ENCODE peak calls at places on chromosomes 1 and 21, in seven cellular contexts. One of them, this sample, is unnamed.

GRCh38 chr1:211938473-211939080 is 96.8 kb downstream of the INTS7 start:
- DNase-seq in mesothelial cell of epicardium: no peak
- DNase-seq in NCI-H510A treated with DMSO at 0.1 percent for 48 hours: no peak
- DNase-seq in HTR-8/SVneo: no peak
- DNase-seq in stimulated activated CD4-positive, alpha-beta T cell treated with anti-CD3 and anti-CD28 coated beads, Interleukin-4, amount 100 ng/mL, for 4 hours: no peak
- DNase-seq in cardiac muscle cell: peak; percentile 37
- DNase-seq in lung microvascular endothelial cell: peak; percentile 31
- DNase-seq in this sample: peak; percentile 33

GRCh38 chr1:161172776-161173376 is 4.4 kb downstream of the B4GALT3 start:
- DNase-seq in mesothelial cell of epicardium: no peak
- DNase-seq in stimulated activated CD4-positive, alpha-beta T cell treated with anti-CD3 and anti-CD28 coated beads, Interleukin-4, amount 100 ng/mL, for 4 hours: no peak
- DNase-seq in NCI-H510A treated with DMSO at 0.1 percent for 48 hours: no peak
- DNase-seq in cardiac muscle cell: peak; percentile 91
- DNase-seq in lung microvascular endothelial cell: peak; percentile 34
- DNase-seq in HTR-8/SVneo: no peak
- DNase-seq in this sample: no peak

GRCh38 chr1:211331011-211331709 is 4.5 kb downstream of the TRAF5 start:
- DNase-seq in mesothelial cell of epicardium: no peak
- DNase-seq in stimulated activated CD4-positive, alpha-beta T cell treated with anti-CD3 and anti-CD28 coated beads, Interleukin-4, amount 100 ng/mL, for 4 hours: no peak
- DNase-seq in NCI-H510A treated with DMSO at 0.1 percent for 48 hours: no peak
- DNase-seq in cardiac muscle cell: no peak
- DNase-seq in HTR-8/SVneo: no peak
- DNase-seq in lung microvascular endothelial cell: no peak
- DNase-seq in this sample: no peak

GRCh38 chr1:29651684-29652665 is 415.7 kb downstream of the PTPRU start:
- DNase-seq in NCI-H510A treated with DMSO at 0.1 percent for 48 hours: no peak
- DNase-seq in cardiac muscle cell: no peak
- DNase-seq in lung microvascular endothelial cell: no peak
- DNase-seq in mesothelial cell of epicardium: peak; percentile 22
- DNase-seq in HTR-8/SVneo: no peak
- DNase-seq in stimulated activated CD4-positive, alpha-beta T cell treated with anti-CD3 and anti-CD28 coated beads, Interleukin-4, amount 100 ng/mL, for 4 hours: no peak
- DNase-seq in this sample: no peak

GRCh38 chr1:180698580-180698979 is 66.8 kb downstream of the XPR1 start:
- DNase-seq in stimulated activated CD4-positive, alpha-beta T cell treated with anti-CD3 and anti-CD28 coated beads, Interleukin-4, amount 100 ng/mL, for 4 hours: no peak
- DNase-seq in cardiac muscle cell: no peak
- DNase-seq in lung microvascular endothelial cell: no peak
- DNase-seq in HTR-8/SVneo: no peak
- DNase-seq in NCI-H510A treated with DMSO at 0.1 percent for 48 hours: no peak
- DNase-seq in mesothelial cell of epicardium: no peak
- DNase-seq in this sample: no peak

GRCh38 chr1:210695041-210695440 is 366.3 kb downstream of the HHAT start:
- DNase-seq in cardiac muscle cell: no peak
- DNase-seq in mesothelial cell of epicardium: no peak
- DNase-seq in NCI-H510A treated with DMSO at 0.1 percent for 48 hours: peak; percentile 64
- DNase-seq in stimulated activated CD4-positive, alpha-beta T cell treated with anti-CD3 and anti-CD28 coated beads, Interleukin-4, amount 100 ng/mL, for 4 hours: no peak
- DNase-seq in lung microvascular endothelial cell: no peak
- DNase-seq in HTR-8/SVneo: no peak
- DNase-seq in this sample: no peak

GRCh38 chr1:234955107-234955731 is 173.4 kb downstream of the TOMM20 start:
- DNase-seq in NCI-H510A treated with DMSO at 0.1 percent for 48 hours: peak; percentile 50
- DNase-seq in HTR-8/SVneo: no peak
- DNase-seq in cardiac muscle cell: peak; percentile 81
- DNase-seq in mesothelial cell of epicardium: no peak
- DNase-seq in stimulated activated CD4-positive, alpha-beta T cell treated with anti-CD3 and anti-CD28 coated beads, Interleukin-4, amount 100 ng/mL, for 4 hours: no peak
- DNase-seq in lung microvascular endothelial cell: no peak
- DNase-seq in this sample: no peak

GRCh38 chr1:155207578-155208405 is at the start of gene THBS3:
- DNase-seq in lung microvascular endothelial cell: peak; percentile 75
- DNase-seq in mesothelial cell of epicardium: no peak
- DNase-seq in stimulated activated CD4-positive, alpha-beta T cell treated with anti-CD3 and anti-CD28 coated beads, Interleukin-4, amount 100 ng/mL, for 4 hours: no peak
- DNase-seq in HTR-8/SVneo: no peak
- DNase-seq in NCI-H510A treated with DMSO at 0.1 percent for 48 hours: peak; percentile 58
- DNase-seq in cardiac muscle cell: peak; percentile 50
- DNase-seq in this sample: no peak

GRCh38 chr1:55056632-55056992 is 17.3 kb downstream of the PCSK9 start:
- DNase-seq in HTR-8/SVneo: no peak
- DNase-seq in mesothelial cell of epicardium: no peak
- DNase-seq in cardiac muscle cell: no peak
- DNase-seq in lung microvascular endothelial cell: no peak
- DNase-seq in stimulated activated CD4-positive, alpha-beta T cell treated with anti-CD3 and anti-CD28 coated beads, Interleukin-4, amount 100 ng/mL, for 4 hours: no peak
- DNase-seq in NCI-H510A treated with DMSO at 0.1 percent for 48 hours: no peak
- DNase-seq in this sample: no peak

GRCh38 chr1:66705100-66705499 is 47.2 kb upstream of the DYNLT5 start:
- DNase-seq in mesothelial cell of epicardium: no peak
- DNase-seq in cardiac muscle cell: no peak
- DNase-seq in NCI-H510A treated with DMSO at 0.1 percent for 48 hours: no peak
- DNase-seq in HTR-8/SVneo: no peak
- DNase-seq in stimulated activated CD4-positive, alpha-beta T cell treated with anti-CD3 and anti-CD28 coated beads, Interleukin-4, amount 100 ng/mL, for 4 hours: no peak
- DNase-seq in lung microvascular endothelial cell: no peak
- DNase-seq in this sample: no peak

GRCh38 chr1:109636201-109636952 is 16.7 kb downstream of the AMPD2 start:
- DNase-seq in lung microvascular endothelial cell: peak; percentile 20
- DNase-seq in mesothelial cell of epicardium: no peak
- DNase-seq in stimulated activated CD4-positive, alpha-beta T cell treated with anti-CD3 and anti-CD28 coated beads, Interleukin-4, amount 100 ng/mL, for 4 hours: no peak
- DNase-seq in cardiac muscle cell: peak; percentile 70
- DNase-seq in NCI-H510A treated with DMSO at 0.1 percent for 48 hours: no peak
- DNase-seq in HTR-8/SVneo: no peak
- DNase-seq in this sample: no peak

GRCh38 chr1:236127045-236127444 is 15.3 kb upstream of the GPR137B start:
- DNase-seq in cardiac muscle cell: no peak
- DNase-seq in stimulated activated CD4-positive, alpha-beta T cell treated with anti-CD3 and anti-CD28 coated beads, Interleukin-4, amount 100 ng/mL, for 4 hours: no peak
- DNase-seq in NCI-H510A treated with DMSO at 0.1 percent for 48 hours: no peak
- DNase-seq in HTR-8/SVneo: no peak
- DNase-seq in lung microvascular endothelial cell: no peak
- DNase-seq in mesothelial cell of epicardium: no peak
- DNase-seq in this sample: no peak

GRCh38 chr1:1050577-1051052 is 23.5 kb downstream of the RNF223 start:
- DNase-seq in cardiac muscle cell: no peak
- DNase-seq in stimulated activated CD4-positive, alpha-beta T cell treated with anti-CD3 and anti-CD28 coated beads, Interleukin-4, amount 100 ng/mL, for 4 hours: no peak
- DNase-seq in lung microvascular endothelial cell: peak; percentile 53
- DNase-seq in NCI-H510A treated with DMSO at 0.1 percent for 48 hours: no peak
- DNase-seq in HTR-8/SVneo: no peak
- DNase-seq in mesothelial cell of epicardium: no peak
- DNase-seq in this sample: no peak

GRCh38 chr1:69814926-69815325 is 247.2 kb downstream of the LRRC7 start:
- DNase-seq in lung microvascular endothelial cell: no peak
- DNase-seq in HTR-8/SVneo: no peak
- DNase-seq in stimulated activated CD4-positive, alpha-beta T cell treated with anti-CD3 and anti-CD28 coated beads, Interleukin-4, amount 100 ng/mL, for 4 hours: no peak
- DNase-seq in mesothelial cell of epicardium: no peak
- DNase-seq in cardiac muscle cell: peak; percentile 43
- DNase-seq in NCI-H510A treated with DMSO at 0.1 percent for 48 hours: no peak
- DNase-seq in this sample: no peak

GRCh38 chr1:167066333-167067122 is 23.6 kb downstream of the GPA33 start:
- DNase-seq in stimulated activated CD4-positive, alpha-beta T cell treated with anti-CD3 and anti-CD28 coated beads, Interleukin-4, amount 100 ng/mL, for 4 hours: peak; percentile 70
- DNase-seq in HTR-8/SVneo: peak; percentile 85
- DNase-seq in NCI-H510A treated with DMSO at 0.1 percent for 48 hours: peak; percentile 67
- DNase-seq in cardiac muscle cell: peak; percentile 63
- DNase-seq in lung microvascular endothelial cell: peak; percentile 61
- DNase-seq in mesothelial cell of epicardium: peak; percentile 94
- DNase-seq in this sample: peak; percentile 83

GRCh38 chr1:150567717-150568561 is 11.5 kb downstream of the MCL1 start:
- DNase-seq in NCI-H510A treated with DMSO at 0.1 percent for 48 hours: peak; percentile 73
- DNase-seq in lung microvascular endothelial cell: peak; percentile 93
- DNase-seq in mesothelial cell of epicardium: peak; percentile 71
- DNase-seq in cardiac muscle cell: peak; percentile 98
- DNase-seq in stimulated activated CD4-positive, alpha-beta T cell treated with anti-CD3 and anti-CD28 coated beads, Interleukin-4, amount 100 ng/mL, for 4 hours: no peak
- DNase-seq in HTR-8/SVneo: peak; percentile 66
- DNase-seq in this sample: peak; percentile 73

GRCh38 chr1:230170610-230171009 is 103.6 kb downstream of the GALNT2 start:
- DNase-seq in cardiac muscle cell: no peak
- DNase-seq in lung microvascular endothelial cell: no peak
- DNase-seq in NCI-H510A treated with DMSO at 0.1 percent for 48 hours: peak; percentile 31
- DNase-seq in HTR-8/SVneo: no peak
- DNase-seq in stimulated activated CD4-positive, alpha-beta T cell treated with anti-CD3 and anti-CD28 coated beads, Interleukin-4, amount 100 ng/mL, for 4 hours: no peak
- DNase-seq in mesothelial cell of epicardium: no peak
- DNase-seq in this sample: no peak

GRCh38 chr21:25330266-25330665 is 277.0 kb downstream of the MRPL39 start:
- DNase-seq in mesothelial cell of epicardium: no peak
- DNase-seq in HTR-8/SVneo: no peak
- DNase-seq in cardiac muscle cell: no peak
- DNase-seq in stimulated activated CD4-positive, alpha-beta T cell treated with anti-CD3 and anti-CD28 coated beads, Interleukin-4, amount 100 ng/mL, for 4 hours: no peak
- DNase-seq in NCI-H510A treated with DMSO at 0.1 percent for 48 hours: no peak
- DNase-seq in lung microvascular endothelial cell: no peak
- DNase-seq in this sample: no peak

GRCh38 chr21:42164064-42164789 is 54.7 kb upstream of the ABCG1 start:
- DNase-seq in mesothelial cell of epicardium: no peak
- DNase-seq in stimulated activated CD4-positive, alpha-beta T cell treated with anti-CD3 and anti-CD28 coated beads, Interleukin-4, amount 100 ng/mL, for 4 hours: peak; percentile 40
- DNase-seq in HTR-8/SVneo: peak; percentile 29
- DNase-seq in cardiac muscle cell: peak; percentile 43
- DNase-seq in NCI-H510A treated with DMSO at 0.1 percent for 48 hours: peak; percentile 19
- DNase-seq in lung microvascular endothelial cell: peak; percentile 75
- DNase-seq in this sample: peak; percentile 71

GRCh38 chr1:150472606-150473200 is 14.5 kb upstream of the TARS2 start:
- DNase-seq in lung microvascular endothelial cell: no peak
- DNase-seq in cardiac muscle cell: no peak
- DNase-seq in stimulated activated CD4-positive, alpha-beta T cell treated with anti-CD3 and anti-CD28 coated beads, Interleukin-4, amount 100 ng/mL, for 4 hours: no peak
- DNase-seq in mesothelial cell of epicardium: no peak
- DNase-seq in HTR-8/SVneo: no peak
- DNase-seq in NCI-H510A treated with DMSO at 0.1 percent for 48 hours: no peak
- DNase-seq in this sample: no peak

GRCh38 chr21:41777934-41778815 is 11.3 kb upstream of the RIPK4 start:
- DNase-seq in stimulated activated CD4-positive, alpha-beta T cell treated with anti-CD3 and anti-CD28 coated beads, Interleukin-4, amount 100 ng/mL, for 4 hours: no peak
- DNase-seq in NCI-H510A treated with DMSO at 0.1 percent for 48 hours: peak; percentile 46
- DNase-seq in lung microvascular endothelial cell: peak; percentile 75
- DNase-seq in HTR-8/SVneo: peak; percentile 71
- DNase-seq in mesothelial cell of epicardium: peak; percentile 90
- DNase-seq in cardiac muscle cell: peak; percentile 94
- DNase-seq in this sample: no peak

GRCh38 chr1:44698138-44698537 is 23.6 kb downstream of the ARMH1 start:
- DNase-seq in NCI-H510A treated with DMSO at 0.1 percent for 48 hours: no peak
- DNase-seq in cardiac muscle cell: no peak
- DNase-seq in mesothelial cell of epicardium: no peak
- DNase-seq in stimulated activated CD4-positive, alpha-beta T cell treated with anti-CD3 and anti-CD28 coated beads, Interleukin-4, amount 100 ng/mL, for 4 hours: no peak
- DNase-seq in lung microvascular endothelial cell: no peak
- DNase-seq in HTR-8/SVneo: no peak
- DNase-seq in this sample: no peak

GRCh38 chr1:7948950-7949349 is 8.3 kb upstream of the TNFRSF9 start:
- DNase-seq in cardiac muscle cell: peak; percentile 58
- DNase-seq in mesothelial cell of epicardium: no peak
- DNase-seq in HTR-8/SVneo: peak; percentile 24
- DNase-seq in stimulated activated CD4-positive, alpha-beta T cell treated with anti-CD3 and anti-CD28 coated beads, Interleukin-4, amount 100 ng/mL, for 4 hours: peak; percentile 49
- DNase-seq in lung microvascular endothelial cell: no peak
- DNase-seq in NCI-H510A treated with DMSO at 0.1 percent for 48 hours: no peak
- DNase-seq in this sample: peak; percentile 66

GRCh38 chr1:187481581-187482148 is 652.9 kb downstream of the PLA2G4A start:
- DNase-seq in NCI-H510A treated with DMSO at 0.1 percent for 48 hours: no peak
- DNase-seq in stimulated activated CD4-positive, alpha-beta T cell treated with anti-CD3 and anti-CD28 coated beads, Interleukin-4, amount 100 ng/mL, for 4 hours: no peak
- DNase-seq in HTR-8/SVneo: no peak
- DNase-seq in lung microvascular endothelial cell: no peak
- DNase-seq in mesothelial cell of epicardium: no peak
- DNase-seq in cardiac muscle cell: peak; percentile 13
- DNase-seq in this sample: no peak

GRCh38 chr1:214451591-214451990 is 99.8 kb downstream of the PTPN14 start:
- DNase-seq in HTR-8/SVneo: no peak
- DNase-seq in cardiac muscle cell: no peak
- DNase-seq in stimulated activated CD4-positive, alpha-beta T cell treated with anti-CD3 and anti-CD28 coated beads, Interleukin-4, amount 100 ng/mL, for 4 hours: no peak
- DNase-seq in NCI-H510A treated with DMSO at 0.1 percent for 48 hours: no peak
- DNase-seq in mesothelial cell of epicardium: no peak
- DNase-seq in lung microvascular endothelial cell: no peak
- DNase-seq in this sample: no peak

GRCh38 chr1:74641161-74641560 is 32.4 kb downstream of the ERICH3 start:
- DNase-seq in mesothelial cell of epicardium: no peak
- DNase-seq in cardiac muscle cell: no peak
- DNase-seq in stimulated activated CD4-positive, alpha-beta T cell treated with anti-CD3 and anti-CD28 coated beads, Interleukin-4, amount 100 ng/mL, for 4 hours: no peak
- DNase-seq in HTR-8/SVneo: no peak
- DNase-seq in lung microvascular endothelial cell: no peak
- DNase-seq in NCI-H510A treated with DMSO at 0.1 percent for 48 hours: no peak
- DNase-seq in this sample: no peak

GRCh38 chr1:8169364-8170058 is 143.4 kb upstream of the ERRFI1 start:
- DNase-seq in cardiac muscle cell: peak; percentile 93
- DNase-seq in HTR-8/SVneo: peak; percentile 29
- DNase-seq in lung microvascular endothelial cell: peak; percentile 90
- DNase-seq in mesothelial cell of epicardium: no peak
- DNase-seq in stimulated activated CD4-positive, alpha-beta T cell treated with anti-CD3 and anti-CD28 coated beads, Interleukin-4, amount 100 ng/mL, for 4 hours: peak; percentile 44
- DNase-seq in NCI-H510A treated with DMSO at 0.1 percent for 48 hours: peak; percentile 100
- DNase-seq in this sample: peak; percentile 74

GRCh38 chr1:199463521-199464127 is 563.9 kb upstream of the NR5A2 start:
- DNase-seq in stimulated activated CD4-positive, alpha-beta T cell treated with anti-CD3 and anti-CD28 coated beads, Interleukin-4, amount 100 ng/mL, for 4 hours: no peak
- DNase-seq in lung microvascular endothelial cell: peak; percentile 69
- DNase-seq in mesothelial cell of epicardium: no peak
- DNase-seq in cardiac muscle cell: peak; percentile 83
- DNase-seq in HTR-8/SVneo: peak; percentile 10
- DNase-seq in NCI-H510A treated with DMSO at 0.1 percent for 48 hours: no peak
- DNase-seq in this sample: peak; percentile 46

GRCh38 chr1:30300669-30301068 is 422.7 kb downstream of the MATN1 start:
- DNase-seq in cardiac muscle cell: no peak
- DNase-seq in stimulated activated CD4-positive, alpha-beta T cell treated with anti-CD3 and anti-CD28 coated beads, Interleukin-4, amount 100 ng/mL, for 4 hours: no peak
- DNase-seq in NCI-H510A treated with DMSO at 0.1 percent for 48 hours: no peak
- DNase-seq in lung microvascular endothelial cell: no peak
- DNase-seq in HTR-8/SVneo: no peak
- DNase-seq in mesothelial cell of epicardium: no peak
- DNase-seq in this sample: no peak

GRCh38 chr21:36704281-36704957 is 5.5 kb downstream of the SIM2 start:
- DNase-seq in mesothelial cell of epicardium: peak; percentile 53
- DNase-seq in HTR-8/SVneo: no peak
- DNase-seq in stimulated activated CD4-positive, alpha-beta T cell treated with anti-CD3 and anti-CD28 coated beads, Interleukin-4, amount 100 ng/mL, for 4 hours: no peak
- DNase-seq in lung microvascular endothelial cell: no peak
- DNase-seq in NCI-H510A treated with DMSO at 0.1 percent for 48 hours: no peak
- DNase-seq in cardiac muscle cell: no peak
- DNase-seq in this sample: no peak

GRCh38 chr1:67460648-67461500 is 30.7 kb upstream of the SERBP1 start:
- DNase-seq in HTR-8/SVneo: no peak
- DNase-seq in NCI-H510A treated with DMSO at 0.1 percent for 48 hours: no peak
- DNase-seq in lung microvascular endothelial cell: no peak
- DNase-seq in cardiac muscle cell: no peak
- DNase-seq in stimulated activated CD4-positive, alpha-beta T cell treated with anti-CD3 and anti-CD28 coated beads, Interleukin-4, amount 100 ng/mL, for 4 hours: no peak
- DNase-seq in mesothelial cell of epicardium: no peak
- DNase-seq in this sample: no peak

GRCh38 chr1:237760981-237761380 is 129.7 kb downstream of the ZP4 start:
- DNase-seq in lung microvascular endothelial cell: no peak
- DNase-seq in HTR-8/SVneo: no peak
- DNase-seq in stimulated activated CD4-positive, alpha-beta T cell treated with anti-CD3 and anti-CD28 coated beads, Interleukin-4, amount 100 ng/mL, for 4 hours: no peak
- DNase-seq in cardiac muscle cell: no peak
- DNase-seq in NCI-H510A treated with DMSO at 0.1 percent for 48 hours: no peak
- DNase-seq in mesothelial cell of epicardium: no peak
- DNase-seq in this sample: no peak

GRCh38 chr1:25700626-25701025 is 84.0 kb downstream of the MAN1C1 start:
- DNase-seq in mesothelial cell of epicardium: no peak
- DNase-seq in lung microvascular endothelial cell: no peak
- DNase-seq in stimulated activated CD4-positive, alpha-beta T cell treated with anti-CD3 and anti-CD28 coated beads, Interleukin-4, amount 100 ng/mL, for 4 hours: no peak
- DNase-seq in NCI-H510A treated with DMSO at 0.1 percent for 48 hours: no peak
- DNase-seq in cardiac muscle cell: no peak
- DNase-seq in HTR-8/SVneo: no peak
- DNase-seq in this sample: no peak

GRCh38 chr1:202221911-202222909 is 28.6 kb downstream of the LGR6 start:
- DNase-seq in HTR-8/SVneo: no peak
- DNase-seq in mesothelial cell of epicardium: peak; percentile 63
- DNase-seq in lung microvascular endothelial cell: no peak
- DNase-seq in stimulated activated CD4-positive, alpha-beta T cell treated with anti-CD3 and anti-CD28 coated beads, Interleukin-4, amount 100 ng/mL, for 4 hours: no peak
- DNase-seq in NCI-H510A treated with DMSO at 0.1 percent for 48 hours: peak; percentile 26
- DNase-seq in cardiac muscle cell: no peak
- DNase-seq in this sample: no peak

GRCh38 chr1:245276426-245276825 is 121.6 kb downstream of the KIF26B start:
- DNase-seq in NCI-H510A treated with DMSO at 0.1 percent for 48 hours: no peak
- DNase-seq in mesothelial cell of epicardium: no peak
- DNase-seq in lung microvascular endothelial cell: no peak
- DNase-seq in HTR-8/SVneo: no peak
- DNase-seq in cardiac muscle cell: no peak
- DNase-seq in stimulated activated CD4-positive, alpha-beta T cell treated with anti-CD3 and anti-CD28 coated beads, Interleukin-4, amount 100 ng/mL, for 4 hours: no peak
- DNase-seq in this sample: no peak

GRCh38 chr1:111045033-111045722 is 81.5 kb upstream of the LRIF1 start:
- DNase-seq in cardiac muscle cell: peak; percentile 8
- DNase-seq in lung microvascular endothelial cell: no peak
- DNase-seq in NCI-H510A treated with DMSO at 0.1 percent for 48 hours: no peak
- DNase-seq in stimulated activated CD4-positive, alpha-beta T cell treated with anti-CD3 and anti-CD28 coated beads, Interleukin-4, amount 100 ng/mL, for 4 hours: no peak
- DNase-seq in mesothelial cell of epicardium: no peak
- DNase-seq in HTR-8/SVneo: no peak
- DNase-seq in this sample: no peak

GRCh38 chr1:211352465-211352864 is 25.8 kb downstream of the TRAF5 start:
- DNase-seq in lung microvascular endothelial cell: no peak
- DNase-seq in mesothelial cell of epicardium: no peak
- DNase-seq in HTR-8/SVneo: no peak
- DNase-seq in stimulated activated CD4-positive, alpha-beta T cell treated with anti-CD3 and anti-CD28 coated beads, Interleukin-4, amount 100 ng/mL, for 4 hours: no peak
- DNase-seq in cardiac muscle cell: no peak
- DNase-seq in NCI-H510A treated with DMSO at 0.1 percent for 48 hours: no peak
- DNase-seq in this sample: no peak